ENCODE peak calls at places on chromosome 18, in five cellular contexts. R, E, D, W and Y are unnamed samples.

GRCh38 chr18:11994708-11995444 is 13.6 kb downstream of the IMPA2 start:
- DNase-seq in R (no peak), E (no peak), D (peak; percentile 68), W (peak; percentile 40), Y (peak; percentile 45)

GRCh38 chr18:41524674-41525470 is 430.2 kb upstream of the PIK3C3 start:
- DNase-seq in R (no peak), E (no peak), D (no peak), W (no peak), Y (no peak)

GRCh38 chr18:40673150-40673549 is 1281.9 kb upstream of the PIK3C3 start:
- DNase-seq in R (no peak), E (no peak), D (no peak), W (no peak), Y (no peak)

GRCh38 chr18:2212846-2213245 is 358.5 kb downstream of the METTL4 start:
- DNase-seq in R (no peak), E (no peak), D (no peak), W (no peak), Y (no peak)

GRCh38 chr18:8351173-8351572 is 258.1 kb upstream of the RAB12 start:
- DNase-seq in R (no peak), E (no peak), D (no peak), W (no peak), Y (peak; percentile 73)

GRCh38 chr18:14978962-14979535 is 231.1 kb downstream of the ANKRD30B start:
- DNase-seq in R (no peak), E (no peak), D (no peak), W (peak; percentile 70), Y (peak; percentile 42)

GRCh38 chr18:57705861-57706590 is 84.4 kb upstream of the NARS1 start:
- DNase-seq in R (no peak), E (no peak), D (no peak), W (no peak), Y (no peak)

GRCh38 chr18:13700153-13700552 is 26.2 kb downstream of the FAM210A start:
- DNase-seq in R (no peak), E (no peak), D (no peak), W (no peak), Y (no peak)

GRCh38 chr18:56168049-56168781 is 470.2 kb downstream of the TXNL1 start:
- DNase-seq in R (peak; percentile 71), E (no peak), D (no peak), W (no peak), Y (peak; percentile 33)

GRCh38 chr18:58784601-58785137 is 80.0 kb upstream of the ZNF532 start:
- DNase-seq in R (no peak), E (peak; percentile 33), D (no peak), W (no peak), Y (no peak)

GRCh38 chr18:75087119-75088020 is 121.6 kb downstream of the PTGR3 start:
- DNase-seq in R (no peak), E (no peak), D (no peak), W (no peak), Y (no peak)

GRCh38 chr18:394997-395383 is 105.5 kb downstream of the COLEC12 start:
- DNase-seq in R (peak; percentile 80), E (peak; percentile 61), D (no peak), W (no peak), Y (peak; percentile 92)

GRCh38 chr18:2570772-2571199 is 519 bp downstream of the METTL4 start:
- DNase-seq in R (peak; percentile 16), E (peak; percentile 79), D (peak; percentile 87), W (peak; percentile 77), Y (peak; percentile 52)

GRCh38 chr18:54607213-54607934 is 16.3 kb downstream of the DYNAP start:
- DNase-seq in R (no peak), E (no peak), D (no peak), W (peak; percentile 42), Y (no peak)

GRCh38 chr18:24990548-24991219 is 361.3 kb downstream of the ZNF521 start:
- DNase-seq in R (no peak), E (no peak), D (no peak), W (no peak), Y (no peak)

GRCh38 chr18:13262839-13263691 is 44.5 kb downstream of the LDLRAD4 start:
- DNase-seq in R (no peak), E (no peak), D (no peak), W (no peak), Y (no peak)

GRCh38 chr18:13321923-13322322 is 103.4 kb downstream of the LDLRAD4 start:
- DNase-seq in R (no peak), E (no peak), D (no peak), W (no peak), Y (peak; percentile 5)

GRCh38 chr18:25229080-25229479 is 122.9 kb downstream of the ZNF521 start:
- DNase-seq in R (no peak), E (no peak), D (no peak), W (no peak), Y (peak; percentile 93)

GRCh38 chr18:12049983-12050811 is 43.4 kb upstream of the ANKRD62 start:
- DNase-seq in R (no peak), E (no peak), D (no peak), W (peak; percentile 38), Y (no peak)

GRCh38 chr18:1370552-1370951 is 465.9 kb downstream of the ADCYAP1 start:
- DNase-seq in R (no peak), E (no peak), D (no peak), W (no peak), Y (no peak)

GRCh38 chr18:35982404-35983114 is 10.1 kb downstream of the RMP24 start:
- DNase-seq in R (peak; percentile 82), E (no peak), D (no peak), W (no peak), Y (peak; percentile 82)

GRCh38 chr18:61949946-61950345 is 57.1 kb upstream of the RNF152 start:
- DNase-seq in R (peak; percentile 60), E (no peak), D (no peak), W (no peak), Y (no peak)

GRCh38 chr18:51053822-51054221 is 23.8 kb downstream of the SMAD4 start:
- DNase-seq in R (no peak), E (no peak), D (no peak), W (no peak), Y (no peak)

GRCh38 chr18:4455113-4455811 is at the start of gene DLGAP1:
- DNase-seq in R (no peak), E (peak; percentile 56), D (no peak), W (no peak), Y (no peak)

GRCh38 chr18:56709463-56709862 is 58.3 kb downstream of the WDR7 start:
- DNase-seq in R (peak; percentile 58), E (no peak), D (no peak), W (peak; percentile 72), Y (peak; percentile 66)

GRCh38 chr18:42157420-42157819 is 202.4 kb downstream of the PIK3C3 start:
- DNase-seq in R (no peak), E (no peak), D (no peak), W (no peak), Y (no peak)

GRCh38 chr18:36454848-36455458 is 157.4 kb downstream of the FHOD3 start:
- DNase-seq in R (no peak), E (no peak), D (no peak), W (no peak), Y (no peak)

GRCh38 chr18:76589309-76589708 is 94.3 kb upstream of the ZNF516 start:
- DNase-seq in R (no peak), E (no peak), D (no peak), W (no peak), Y (no peak)

GRCh38 chr18:75429975-75430374 is 2.5 kb upstream of the SMIM21 start:
- DNase-seq in R (no peak), E (no peak), D (no peak), W (no peak), Y (peak; percentile 12)

GRCh38 chr18:74784791-74785190 is 187.1 kb downstream of the ZNF407 start:
- DNase-seq in R (no peak), E (no peak), D (no peak), W (no peak), Y (no peak)

GRCh38 chr18:21293479-21293878 is 51.4 kb downstream of the GREB1L start:
- DNase-seq in R (no peak), E (no peak), D (no peak), W (no peak), Y (no peak)

GRCh38 chr18:7657937-7658336 is 90.8 kb downstream of the PTPRM start:
- DNase-seq in R (no peak), E (no peak), D (no peak), W (no peak), Y (peak; percentile 17)

GRCh38 chr18:3851159-3851558 is 401.2 kb downstream of the TGIF1 start:
- DNase-seq in R (no peak), E (no peak), D (no peak), W (no peak), Y (no peak)

GRCh38 chr18:48821251-48821590 is 129.5 kb downstream of the SMAD7 start:
- DNase-seq in R (no peak), E (no peak), D (no peak), W (no peak), Y (no peak)
- H3K4me3 ChIP-seq in R (no peak overlapping the region), E (no peak overlapping the region), D (no peak overlapping the region), W (no peak overlapping the region), Y (no peak overlapping the region)

GRCh38 chr18:63155169-63155852 is 164.3 kb downstream of the BCL2 start:
- DNase-seq in R (no peak), E (peak; percentile 68), D (peak; percentile 71), W (peak; percentile 52), Y (no peak)
- H3K4me3 ChIP-seq in R (no peak overlapping the region), E (peak overlapping the region; percentile 46), D (peak overlapping the region; percentile 36), W (no peak overlapping the region), Y (no peak overlapping the region)

DNA sequence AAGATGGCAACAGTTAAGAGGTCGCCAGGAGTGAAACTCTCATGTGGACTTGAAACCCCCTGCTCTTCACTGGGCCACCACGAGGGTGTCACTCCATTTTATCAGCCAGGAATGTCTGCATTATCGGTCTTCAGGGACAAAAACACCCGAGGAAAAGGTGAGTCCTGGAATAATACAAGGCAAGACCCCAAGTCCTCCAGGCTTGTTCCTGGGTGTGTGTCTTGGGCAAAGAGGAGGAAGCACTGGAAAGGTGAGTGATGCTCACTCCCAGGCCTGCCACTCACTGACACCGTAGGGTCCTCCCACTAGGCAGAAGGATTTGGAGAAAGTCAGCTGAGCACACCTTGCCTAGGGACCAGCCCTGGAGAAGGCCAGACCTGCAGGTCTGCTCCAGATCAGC is 86.9 kb downstream of the LOXHD1 start:
- DNase-seq in R (no peak), E (no peak), D (no peak), W (no peak), Y (no peak)
- H3K4me3 ChIP-seq in R (no peak overlapping the region), E (no peak overlapping the region), D (no peak overlapping the region), W (no peak overlapping the region), Y (no peak overlapping the region)

DNA sequence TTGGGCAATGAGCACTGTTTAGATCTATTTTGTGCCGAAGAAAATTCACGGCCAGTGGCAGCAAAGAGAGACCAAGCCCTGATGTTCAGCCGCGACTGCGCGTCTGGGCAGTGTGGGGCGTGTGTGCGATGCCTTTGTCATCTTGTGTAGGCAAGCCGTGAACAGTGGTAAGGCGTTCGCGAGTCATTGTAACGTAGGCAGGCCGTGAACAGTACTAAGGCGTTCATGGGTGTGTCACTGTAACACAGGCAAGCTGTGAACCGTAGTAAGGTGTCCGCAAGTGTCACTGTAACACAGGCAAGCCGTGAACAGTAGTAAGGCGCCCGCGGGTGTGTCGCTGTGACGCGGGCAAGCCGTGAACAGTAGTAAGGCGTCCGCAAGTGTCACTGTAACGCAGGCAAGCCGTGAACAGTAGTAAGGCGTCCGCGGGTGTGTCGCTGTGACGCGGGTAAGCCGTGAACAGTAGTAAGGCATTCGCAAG is 99.9 kb downstream of the NFATC1 start:
- DNase-seq in R (no peak), E (no peak), D (peak; percentile 45), W (no peak), Y (no peak)
- H3K4me3 ChIP-seq in R (no peak overlapping the region), E (no peak overlapping the region), D (no peak overlapping the region), W (no peak overlapping the region), Y (no peak overlapping the region)